ENCODE peak calls at places on chromosomes 6 and 20, in ten cellular contexts. K, F, S, A, M, H, J, Q, L and I are unnamed samples.

GRCh38 chr6:165577556-165577955 is 85.5 kb downstream of the PDE10A start:
- DNase-seq in K (no peak), F (no peak), S (no peak), A (no peak), M (no peak), H (no peak), J (no peak), Q (no peak), L (no peak), I (no peak)

GRCh38 chr6:50264995-50265571 is 215.4 kb upstream of the DEFB112 start:
- DNase-seq in K (peak; percentile 36), F (no peak), S (peak; percentile 26), A (no peak), M (no peak), H (no peak), J (no peak), Q (peak; percentile 5), L (no peak), I (no peak)

GRCh38 chr6:74568851-74569250 is 637.0 kb downstream of the COL12A1 start:
- DNase-seq in K (no peak), F (no peak), S (no peak), A (no peak), M (peak; percentile 62), H (peak; percentile 72), J (no peak), Q (no peak), L (no peak), I (no peak)

GRCh38 chr6:137998461-137999019 is 108.7 kb downstream of the PERP start:
- DNase-seq in K (no peak), F (no peak), S (no peak), A (no peak), M (no peak), H (no peak), J (no peak), Q (no peak), L (no peak), I (no peak)

GRCh38 chr6:137013738-137014602 is 30.8 kb downstream of the IL20RA start:
- DNase-seq in K (no peak), F (no peak), S (peak; percentile 52), A (no peak), M (peak; percentile 54), H (peak; percentile 69), J (peak; percentile 68), Q (peak; percentile 61), L (peak; percentile 52), I (no peak)

GRCh38 chr20:24782801-24783630 is 166.1 kb upstream of the CST7 start:
- DNase-seq in K (peak; percentile 60), F (no peak), S (no peak), A (no peak), M (no peak), H (no peak), J (no peak), Q (no peak), L (no peak), I (peak; percentile 19)

GRCh38 chr6:89140347-89141159 is 5.3 kb upstream of the PM20D2 start:
- DNase-seq in K (no peak), F (no peak), S (peak; percentile 79), A (no peak), M (no peak), H (no peak), J (no peak), Q (peak; percentile 54), L (no peak), I (no peak)

GRCh38 chr6:43095939-43096338 is 19.8 kb downstream of the PTK7 start:
- DNase-seq in K (no peak), F (no peak), S (no peak), A (no peak), M (no peak), H (no peak), J (no peak), Q (no peak), L (no peak), I (no peak)

GRCh38 chr20:2397595-2398145 is 17.0 kb downstream of the TGM6 start:
- DNase-seq in K (no peak), F (no peak), S (no peak), A (no peak), M (no peak), H (no peak), J (no peak), Q (no peak), L (no peak), I (no peak)

GRCh38 chr20:44547419-44547818 is 25.5 kb upstream of the SERINC3 start:
- DNase-seq in K (no peak), F (no peak), S (no peak), A (no peak), M (no peak), H (no peak), J (no peak), Q (no peak), L (no peak), I (no peak)